ENCODE peak calls at places on chromosomes 4 and X, in five cellular contexts. E is colonic mucosa; K is CD8-positive, alpha-beta memory T cell; Y is aorta; M is mucosa of descending colon. S is an unnamed sample. For H3K9me3, the result is how much of the 10 kb centered on the place peaks cover.

GRCh38 chrX:12042615-12043014 is 95.7 kb upstream of the FRMPD4 start:
- DNase-seq in E (no peak), K (no peak), Y (no peak), M (no peak), S (no peak)

GRCh38 chr4:180925800-180926199 is 1317.4 kb upstream of the TENM3 start:
- DNase-seq in E (no peak), K (no peak), Y (no peak), M (no peak), S (no peak)

GRCh38 chrX:147912093-147912801 is 528 bp downstream of the FMR1 start:
- DNase-seq in E (peak), K (peak), Y (peak), M (peak), S (no peak)

GRCh38 chr4:99918656-99919055 is 24.4 kb upstream of the LAMTOR3 start:
- DNase-seq in E (peak), K (no peak), Y (no peak), M (no peak), S (no peak)

GRCh38 chrX:8579602-8580001 is 115.0 kb downstream of the VCX3B start:
- DNase-seq in E (no peak), K (no peak), Y (no peak), M (no peak), S (no peak)

GRCh38 chr4:122450847-122451246 is 5.7 kb downstream of the IL2 start:
- DNase-seq in E (no peak), K (no peak), Y (no peak), M (no peak), S (no peak)

GRCh38 chr4:143626134-143626859 is 74.2 kb downstream of the FREM3 start:
- DNase-seq in E (peak), K (no peak), Y (peak), M (no peak), S (no peak)

GRCh38 chrX:38347136-38347535 is 5.3 kb upstream of the OTC start:
- DNase-seq in E (no peak), K (no peak), Y (no peak), M (no peak), S (no peak)

GRCh38 chrX:145694048-145694447 is 123.6 kb upstream of the SLITRK2 start:
- DNase-seq in E (no peak), K (no peak), Y (no peak), M (no peak), S (no peak)
- H3K9me3 ChIP-seq in E (under half), K (under half), Y (under half), M (under half), S (under half)

DNA sequence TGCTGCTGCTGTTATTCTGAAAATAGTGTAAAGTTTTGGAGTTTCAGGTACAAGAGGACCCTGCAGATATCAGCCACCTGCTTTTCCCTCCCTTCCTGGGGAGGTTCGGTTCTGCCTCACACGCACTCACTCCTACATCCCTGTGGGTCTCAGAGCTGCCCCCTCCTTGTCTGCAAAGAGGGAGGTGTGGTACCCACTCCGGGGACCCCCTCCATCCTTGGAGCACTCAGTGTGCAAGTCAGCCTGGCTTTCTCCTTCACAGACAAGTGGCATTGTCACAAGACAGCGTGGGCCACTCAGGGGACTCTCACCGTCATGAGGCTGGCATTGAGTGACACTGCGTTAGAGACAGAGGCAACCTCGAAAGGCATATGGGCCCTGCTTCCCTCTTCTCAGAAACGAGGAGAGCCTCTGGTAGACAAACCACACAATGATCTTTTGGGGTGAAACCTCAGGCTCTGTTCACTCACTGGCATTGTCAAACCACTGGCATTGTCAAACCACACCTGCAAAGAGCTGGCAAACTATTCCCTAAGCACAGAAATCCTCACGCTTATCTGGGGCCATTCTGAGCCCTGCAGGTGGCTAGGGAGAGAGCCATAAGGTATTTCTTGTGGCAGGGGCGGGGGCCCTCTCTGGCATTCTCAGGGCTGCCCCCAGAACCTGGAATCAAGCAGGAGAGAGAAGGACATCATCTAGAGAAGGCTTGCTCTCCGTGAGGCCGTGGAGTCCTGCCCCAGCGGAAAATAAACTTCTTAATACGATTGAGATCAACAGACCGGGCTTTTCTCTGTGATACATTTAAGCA is 285.0 kb downstream of the SHOX start:
- DNase-seq in E (no peak), K (no peak), Y (no peak), M (no peak), S (no peak)
- H3K9me3 ChIP-seq in E (under half), K (under half), Y (under half), M (under half), S (under half)

GRCh38 chrX:362351-362750 is 24.4 kb downstream of the PPP2R3B start:
- DNase-seq in E (no peak), K (no peak), Y (no peak), M (peak), S (no peak)
- H3K9me3 ChIP-seq in E (under half), K (under half), Y (under half), M (under half), S (under half)

DNA sequence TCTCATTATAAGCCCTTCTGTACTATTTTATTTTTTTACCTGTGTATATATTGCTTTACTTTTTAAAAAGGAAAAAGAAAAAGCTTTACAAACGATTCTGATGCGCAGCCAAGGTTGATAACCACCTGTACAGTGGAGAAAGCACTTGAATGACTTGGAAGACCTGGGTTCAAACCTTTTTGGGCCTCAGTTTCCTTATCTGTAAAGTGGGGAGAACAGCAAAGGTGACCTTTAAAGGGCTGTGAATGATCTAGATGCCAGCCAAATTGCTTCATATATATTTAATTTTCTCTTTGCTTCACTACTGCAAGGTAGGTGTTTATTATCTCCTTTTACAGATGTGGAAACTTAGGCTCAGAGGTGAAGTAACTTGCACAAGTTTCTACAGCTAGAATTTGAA is 45.0 kb downstream of the SMC1A start:
- DNase-seq in E (no peak), K (no peak), Y (no peak), M (no peak), S (no peak)
- H3K9me3 ChIP-seq in E (under half), K (under half), Y (under half), M (under half), S (under half)

DNA sequence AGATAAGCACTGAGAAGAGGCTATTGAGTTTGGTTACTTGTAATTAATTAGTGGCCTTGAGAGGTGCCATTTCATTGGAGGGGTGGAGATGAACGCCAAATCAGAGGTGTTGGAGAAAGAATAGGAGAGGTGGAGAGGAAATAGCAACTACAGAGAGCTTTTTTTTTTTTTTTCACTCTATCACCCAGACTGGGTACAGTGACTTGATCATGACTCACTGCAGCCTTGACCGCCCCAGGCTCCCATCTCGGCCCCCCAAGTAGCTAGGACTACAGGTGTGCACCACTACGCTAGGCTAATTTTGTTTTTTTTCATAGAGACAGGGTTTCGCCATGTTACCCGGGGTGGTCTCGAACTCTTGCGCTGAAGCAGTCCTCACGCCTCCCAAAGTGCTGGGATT is 5.2 kb downstream of the NHS start:
- DNase-seq in E (no peak), K (no peak), Y (no peak), M (no peak), S (no peak)
- H3K9me3 ChIP-seq in E (under half), K (under half), Y (under half), M (under half), S (under half)

GRCh38 chrX:63058204-63058603 is 292.9 kb downstream of the SPIN4 start:
- DNase-seq in E (no peak), K (no peak), Y (no peak), M (no peak), S (no peak)
- H3K9me3 ChIP-seq in E (under half), K (under half), Y (under half), M (under half), S (under half)

GRCh38 chrX:139178980-139179379 is 351.6 kb upstream of the F9 start:
- DNase-seq in E (no peak), K (no peak), Y (no peak), M (no peak), S (no peak)
- H3K9me3 ChIP-seq in E (under half), K (under half), Y (under half), M (under half), S (under half)

DNA sequence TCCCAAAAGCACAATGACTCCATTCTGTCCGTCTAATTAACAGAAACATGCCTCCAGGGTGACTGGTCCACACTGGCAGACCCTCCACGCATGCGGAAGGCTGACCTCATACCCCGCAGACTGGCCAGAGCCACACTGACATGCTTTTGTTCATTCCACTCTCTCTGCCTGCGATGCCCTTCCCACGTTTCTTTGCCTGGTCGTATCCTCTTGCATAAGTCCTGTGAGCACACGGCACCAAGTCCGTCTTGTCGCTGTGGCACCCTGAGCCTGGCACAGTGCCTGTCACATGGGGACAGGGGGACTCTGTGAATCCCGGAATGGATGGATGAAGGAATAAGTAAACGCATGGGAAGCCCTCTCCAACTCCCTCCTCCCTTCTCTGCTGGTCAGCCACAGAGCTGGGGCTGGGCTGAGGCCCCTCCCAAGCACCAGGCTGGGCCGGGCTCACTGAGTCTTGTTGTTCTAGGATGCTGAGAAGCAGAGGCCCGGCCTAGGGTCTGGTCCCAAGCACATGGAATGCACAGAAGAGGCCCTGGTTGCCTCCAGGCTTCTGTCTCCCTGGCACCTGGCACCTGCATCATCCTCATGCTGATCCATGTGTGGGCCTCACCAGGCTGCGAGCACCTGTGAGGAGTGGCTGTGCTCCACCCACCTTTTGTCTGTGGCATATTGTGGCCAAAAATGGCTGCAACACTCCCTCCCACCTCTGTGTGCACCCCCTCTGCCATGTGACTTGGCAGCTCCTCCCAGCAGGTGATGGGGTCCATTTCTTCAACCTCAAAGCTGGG is 38.9 kb upstream of the C4orf50 start:
- DNase-seq in E (no peak), K (no peak), Y (no peak), M (no peak), S (no peak)
- H3K9me3 ChIP-seq in E (under half), K (under half), Y (under half), M (under half), S (under half)

GRCh38 chr4:114558446-114559020 is 40.1 kb upstream of the UGT8 start:
- DNase-seq in E (no peak), K (no peak), Y (no peak), M (no peak), S (no peak)
- H3K9me3 ChIP-seq in E (under half), K (under half), Y (under half), M (under half), S (under half)

GRCh38 chr4:110058677-110059076 is 139.7 kb downstream of the ELOVL6 start:
- DNase-seq in E (no peak), K (no peak), Y (no peak), M (no peak), S (no peak)
- H3K9me3 ChIP-seq in E (under half), K (under half), Y (under half), M (under half), S (under half)